ENCODE peak calls at places on chromosomes 7 and 10, in nine cellular contexts. N is heart right ventricle; B is Karpas-422; D is aorta; I is H1; J is effector memory CD4-positive, alpha-beta T cell; O is pancreas; X is uterus; E is caudate nucleus. Y is an unnamed sample.

GRCh38 chr7:114530074-114530611 is 115.5 kb downstream of the FOXP2 start:
- DNase-seq in N (no peak), B (no peak), D (no peak), I (no peak), J (no peak), O (no peak), X (no peak), E (no peak), Y (no peak)

GRCh38 chr10:123496336-123496735 is 169.8 kb upstream of the GPR26 start:
- DNase-seq in N (no peak), B (no peak), D (no peak), I (no peak), J (no peak), O (no peak), X (no peak), E (no peak), Y (no peak)

GRCh38 chr7:37320140-37320839 is 128.4 kb downstream of the ELMO1 start:
- DNase-seq in N (no peak), B (no peak), D (no peak), I (no peak), J (no peak), O (no peak), X (no peak), E (no peak), Y (no peak)

GRCh38 chr10:69973678-69974077 is 79.0 kb upstream of the MACROH2A2 start:
- DNase-seq in N (no peak), B (no peak), D (no peak), I (no peak), J (no peak), O (no peak), X (no peak), E (no peak), Y (no peak)

GRCh38 chr10:4717670-4718069 is 108.3 kb upstream of the AKR1E2 start:
- DNase-seq in N (no peak), B (no peak), D (no peak), I (no peak), J (no peak), O (no peak), X (no peak), E (no peak), Y (no peak)

GRCh38 chr10:3010327-3010726 is 57.0 kb upstream of the PFKP start:
- DNase-seq in N (no peak), B (no peak), D (no peak), I (no peak), J (no peak), O (no peak), X (no peak), E (no peak), Y (no peak)

GRCh38 chr7:30559566-30559965 is 35.1 kb upstream of the GARS1 start:
- DNase-seq in N (no peak), B (no peak), D (no peak), I (no peak), J (no peak), O (no peak), X (no peak), E (no peak), Y (no peak)

GRCh38 chr7:75050501-75050900 is 23.1 kb downstream of the RCC1L start:
- DNase-seq in N (no peak), B (no peak), D (no peak), I (no peak), J (no peak), O (no peak), X (no peak), E (no peak), Y (no peak)

GRCh38 chr10:24207781-24208611 is 942 bp upstream of the KIAA1217 start:
- DNase-seq in N (no peak), B (no peak), D (no peak), I (no peak), J (no peak), O (peak), X (no peak), E (no peak), Y (no peak)

GRCh38 chr10:71015674-71016073 is 127.3 kb upstream of the PCBD1 start:
- DNase-seq in N (no peak), B (no peak), D (no peak), I (no peak), J (no peak), O (no peak), X (no peak), E (no peak), Y (no peak)

GRCh38 chr10:113648478-113648877 is 15.4 kb downstream of the NRAP start:
- DNase-seq in N (no peak), B (no peak), D (no peak), I (no peak), J (no peak), O (no peak), X (no peak), E (no peak), Y (no peak)

GRCh38 chr7:108049962-108050361 is 47.0 kb upstream of the LAMB1 start:
- DNase-seq in N (no peak), B (no peak), D (no peak), I (no peak), J (no peak), O (no peak), X (no peak), E (no peak), Y (no peak)

GRCh38 chr10:93790454-93790853 is 32.7 kb downstream of the LGI1 start:
- DNase-seq in N (no peak), B (no peak), D (no peak), I (no peak), J (no peak), O (no peak), X (no peak), E (no peak), Y (no peak)

GRCh38 chr7:30472771-30473392 is 5.7 kb downstream of the NOD1 start:
- DNase-seq in N (no peak), B (no peak), D (no peak), I (no peak), J (no peak), O (no peak), X (no peak), E (no peak), Y (no peak)

GRCh38 chr10:129424978-129425377 is 42.1 kb upstream of the MGMT start:
- DNase-seq in N (no peak), B (no peak), D (no peak), I (no peak), J (no peak), O (peak), X (no peak), E (no peak), Y (no peak)

GRCh38 chr7:132161976-132162375 is 414.3 kb downstream of the PLXNA4 start:
- DNase-seq in N (no peak), B (no peak), D (no peak), I (no peak), J (no peak), O (no peak), X (no peak), E (no peak), Y (no peak)

GRCh38 chr10:75910032-75910431 is 478.6 kb downstream of the LRMDA start:
- DNase-seq in N (no peak), B (peak), D (no peak), I (no peak), J (no peak), O (no peak), X (no peak), E (no peak), Y (no peak)

GRCh38 chr7:96320437-96320836 is 1.5 kb downstream of the SLC25A13 start:
- DNase-seq in N (no peak), B (peak), D (no peak), I (no peak), J (no peak), O (no peak), X (no peak), E (no peak), Y (no peak)

GRCh38 chr7:115734643-115735042 is 295.9 kb downstream of the TFEC start:
- DNase-seq in N (no peak), B (no peak), D (no peak), I (no peak), J (no peak), O (no peak), X (no peak), E (no peak), Y (no peak)

GRCh38 chr7:47405921-47406765 is 175.8 kb downstream of the TNS3 start:
- DNase-seq in N (peak), B (no peak), D (no peak), I (no peak), J (no peak), O (peak), X (peak), E (no peak), Y (peak)

GRCh38 chr10:34834274-34834673 is 19.2 kb upstream of the PARD3 start:
- DNase-seq in N (no peak), B (no peak), D (no peak), I (no peak), J (no peak), O (no peak), X (no peak), E (no peak), Y (no peak)

GRCh38 chr7:17411922-17412321 is 113.5 kb downstream of the AHR start:
- DNase-seq in N (no peak), B (no peak), D (no peak), I (no peak), J (no peak), O (no peak), X (no peak), E (no peak), Y (no peak)

GRCh38 chr10:68668972-68669371 is 52.1 kb upstream of the CCAR1 start:
- DNase-seq in N (no peak), B (no peak), D (no peak), I (no peak), J (no peak), O (no peak), X (no peak), E (no peak), Y (no peak)

GRCh38 chr7:106153891-106154449 is 41.9 kb upstream of the SYPL1 start:
- DNase-seq in N (peak), B (peak), D (peak), I (peak), J (peak), O (peak), X (peak), E (peak), Y (peak)

GRCh38 chr7:64516451-64516850 is 46.4 kb downstream of the ZNF680 start:
- DNase-seq in N (no peak), B (no peak), D (no peak), I (no peak), J (no peak), O (no peak), X (no peak), E (no peak), Y (no peak)

GRCh38 chr10:33507662-33508425 is 173.4 kb upstream of the NRP1 start:
- DNase-seq in N (no peak), B (no peak), D (no peak), I (no peak), J (no peak), O (no peak), X (no peak), E (no peak), Y (no peak)

GRCh38 chr10:62264702-62265436 is 3.8 kb downstream of the RTKN2 start:
- DNase-seq in N (no peak), B (peak), D (no peak), I (peak), J (no peak), O (peak), X (no peak), E (no peak), Y (no peak)

GRCh38 chr7:105866124-105866801 is 10.1 kb downstream of the ATXN7L1 start:
- DNase-seq in N (no peak), B (no peak), D (no peak), I (no peak), J (no peak), O (no peak), X (no peak), E (no peak), Y (no peak)

GRCh38 chr7:91598791-91599190 is 281.7 kb downstream of the MTERF1 start:
- DNase-seq in N (no peak), B (no peak), D (no peak), I (no peak), J (no peak), O (no peak), X (no peak), E (no peak), Y (no peak)

DNA sequence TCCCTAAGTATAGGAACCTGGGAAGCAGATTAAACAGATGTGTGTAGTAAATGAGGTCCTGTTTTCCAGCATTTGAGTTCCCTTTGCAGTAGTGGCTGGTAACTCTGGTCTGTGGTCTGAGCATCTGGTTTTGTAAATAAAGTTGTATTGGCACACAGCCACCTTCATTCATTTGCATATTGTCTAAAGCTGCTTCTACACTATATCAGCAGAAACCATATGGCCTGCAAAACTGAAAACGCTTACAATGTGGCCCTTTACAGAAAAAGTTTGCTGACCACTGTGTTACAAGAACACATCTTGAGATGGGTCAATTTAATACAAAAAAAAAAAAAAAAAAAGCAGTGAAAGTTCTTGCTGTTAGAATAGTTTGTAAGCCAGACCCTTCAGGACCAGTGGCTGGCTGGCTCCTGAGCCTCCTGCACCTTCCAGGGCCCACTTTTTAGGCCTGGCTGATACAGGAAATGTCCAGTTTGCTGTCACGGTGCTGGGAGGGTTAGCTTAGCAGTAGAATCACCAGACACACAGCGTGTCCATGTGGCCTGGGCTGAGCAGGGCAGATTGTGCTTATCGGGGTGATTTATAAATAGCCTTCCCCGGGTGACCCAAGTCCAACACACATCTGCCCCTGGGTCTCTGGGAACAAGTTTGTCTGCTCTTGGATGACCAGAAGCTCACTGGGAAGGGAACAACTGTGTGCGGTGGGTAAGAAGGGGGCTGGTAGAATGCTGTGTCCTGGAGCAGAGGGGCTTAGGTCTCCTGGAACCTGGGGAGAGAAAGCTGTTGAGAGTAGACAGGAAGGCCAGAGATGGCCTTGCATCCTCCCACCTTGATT is 1.4 kb downstream of the C10orf71 start:
- DNase-seq in N (peak), B (no peak), D (no peak), I (no peak), J (no peak), O (no peak), X (no peak), E (no peak), Y (no peak)
- H3K27ac ChIP-seq in N (peak), B (no peak), D (no peak), I (no peak), J (no peak), O (no peak), X (no peak), E (no peak), Y (peak)

DNA sequence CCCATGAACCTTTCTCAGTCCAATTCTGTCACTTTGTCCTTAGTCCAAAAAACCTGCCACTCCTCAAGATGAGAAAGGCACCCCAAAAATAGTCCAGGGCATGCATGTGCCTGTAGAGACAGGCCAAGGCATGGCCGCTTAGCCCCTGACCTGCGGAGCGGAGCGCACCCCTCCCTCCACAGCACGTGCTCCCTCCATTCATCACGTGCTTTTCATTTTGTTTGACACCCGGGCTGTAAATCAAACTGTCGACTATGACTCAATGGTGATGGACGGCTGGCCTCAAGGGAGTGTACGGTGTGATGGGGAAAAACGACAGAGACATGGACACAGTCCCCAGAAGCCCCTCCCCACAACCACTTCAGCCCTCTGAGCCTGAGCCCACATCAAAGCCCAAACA is 90.6 kb downstream of the ZRANB1 start:
- DNase-seq in N (no peak), B (no peak), D (peak), I (no peak), J (no peak), O (no peak), X (no peak), E (no peak), Y (peak)
- H3K27ac ChIP-seq in N (no peak), B (no peak), D (no peak), I (no peak), J (no peak), O (no peak), X (no peak), E (no peak), Y (no peak)

DNA sequence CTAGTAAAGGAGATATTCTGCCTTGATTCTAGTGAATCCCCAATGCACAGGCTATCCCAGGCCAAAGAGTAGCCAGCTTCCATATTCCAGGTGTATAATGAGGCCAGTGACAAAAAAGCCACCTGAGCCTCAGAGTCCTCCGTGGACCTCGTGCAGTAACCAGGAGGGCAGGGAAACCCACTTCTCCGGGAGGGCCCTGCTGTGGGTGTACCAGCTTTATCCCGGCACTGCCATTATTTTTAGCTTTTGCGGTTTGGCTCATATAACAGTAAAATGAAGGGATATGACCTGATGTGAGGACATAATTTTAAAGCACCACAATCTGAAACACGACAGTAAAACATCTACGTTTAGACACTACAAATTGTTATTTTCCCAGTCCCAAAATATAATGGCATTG is 109.0 kb downstream of the SVIL start:
- DNase-seq in N (no peak), B (no peak), D (no peak), I (no peak), J (no peak), O (no peak), X (no peak), E (no peak), Y (no peak)
- H3K27ac ChIP-seq in N (no peak), B (no peak), D (peak), I (no peak), J (no peak), O (no peak), X (no peak), E (no peak), Y (peak)

DNA sequence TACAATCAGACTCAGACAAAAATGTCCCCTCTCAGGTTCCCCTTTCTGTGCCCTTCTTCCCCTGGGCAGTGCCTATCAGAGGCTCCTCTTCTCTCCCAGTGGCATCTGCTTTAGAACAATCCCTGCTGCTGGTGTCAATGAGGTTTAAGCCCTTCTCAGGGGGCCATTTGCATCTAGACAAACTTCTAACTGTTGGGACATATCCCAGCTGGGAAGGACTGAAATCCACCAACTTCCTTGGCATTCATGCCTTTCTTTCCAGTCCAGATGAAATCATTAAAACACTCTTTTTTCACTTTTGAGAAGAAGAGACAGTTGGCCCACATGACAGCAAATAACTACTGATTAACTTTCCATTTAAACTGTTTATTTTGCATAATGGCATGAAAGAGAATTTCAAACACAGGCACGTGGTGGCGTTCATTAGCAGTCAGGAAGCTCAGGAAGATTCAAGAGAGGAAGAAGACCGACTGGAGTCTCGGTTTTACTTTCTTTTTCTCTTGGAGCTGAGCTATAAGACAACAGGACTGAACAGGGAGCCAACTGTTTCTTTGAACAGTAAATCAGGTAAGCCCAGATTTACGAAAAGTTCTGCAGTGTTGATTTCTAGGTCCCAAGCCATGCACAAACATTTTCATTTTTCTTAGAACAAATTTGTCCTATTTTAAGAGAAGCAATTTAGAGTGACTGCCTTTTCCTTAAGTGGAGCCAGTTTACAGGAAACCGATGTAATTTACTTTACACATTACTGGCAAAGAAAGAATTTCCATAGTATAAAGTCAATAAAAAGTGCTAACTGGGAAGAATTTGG is at the start of gene GIMAP2:
- DNase-seq in N (no peak), B (peak), D (no peak), I (no peak), J (no peak), O (no peak), X (no peak), E (no peak), Y (no peak)
- H3K27ac ChIP-seq in N (peak), B (no peak), D (no peak), I (no peak), J (peak), O (peak), X (peak), E (peak), Y (peak)

GRCh38 chr10:96344178-96344577 is 14.6 kb downstream of the OPALIN start:
- DNase-seq in N (no peak), B (no peak), D (no peak), I (no peak), J (no peak), O (no peak), X (no peak), E (no peak), Y (no peak)
- H3K27ac ChIP-seq in N (no peak), B (no peak), D (no peak), I (no peak), J (no peak), O (no peak), X (no peak), E (no peak), Y (no peak)

DNA sequence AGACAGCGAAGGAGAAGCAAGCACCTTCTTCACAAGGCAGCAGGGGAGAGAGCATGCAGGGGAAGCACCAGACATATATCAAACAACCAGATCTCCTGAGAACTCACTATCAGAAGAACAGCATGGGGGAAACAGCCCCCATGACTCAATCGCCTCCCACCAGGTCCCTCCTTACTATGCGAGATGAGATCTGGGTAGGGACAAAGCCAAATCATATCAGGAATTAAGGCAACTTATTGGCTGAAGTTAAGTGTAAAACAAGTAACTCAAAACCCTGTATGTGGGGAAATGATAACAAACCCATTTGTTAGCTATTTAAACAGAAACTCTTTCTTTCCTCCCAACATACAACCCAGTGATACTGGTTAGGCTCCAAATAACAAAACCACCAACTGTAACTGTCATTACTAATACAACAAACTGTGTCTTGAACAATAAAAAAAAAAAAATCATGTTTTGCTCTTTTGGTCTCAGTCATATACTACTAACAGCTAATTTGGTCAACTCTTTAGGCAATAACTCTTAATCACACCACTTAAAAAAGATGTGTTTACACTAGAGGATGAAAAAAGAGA is 57.8 kb downstream of the MINDY3 start:
- DNase-seq in N (no peak), B (no peak), D (no peak), I (no peak), J (no peak), O (no peak), X (no peak), E (no peak), Y (no peak)
- H3K27ac ChIP-seq in N (no peak), B (no peak), D (no peak), I (no peak), J (no peak), O (no peak), X (no peak), E (no peak), Y (no peak)

DNA sequence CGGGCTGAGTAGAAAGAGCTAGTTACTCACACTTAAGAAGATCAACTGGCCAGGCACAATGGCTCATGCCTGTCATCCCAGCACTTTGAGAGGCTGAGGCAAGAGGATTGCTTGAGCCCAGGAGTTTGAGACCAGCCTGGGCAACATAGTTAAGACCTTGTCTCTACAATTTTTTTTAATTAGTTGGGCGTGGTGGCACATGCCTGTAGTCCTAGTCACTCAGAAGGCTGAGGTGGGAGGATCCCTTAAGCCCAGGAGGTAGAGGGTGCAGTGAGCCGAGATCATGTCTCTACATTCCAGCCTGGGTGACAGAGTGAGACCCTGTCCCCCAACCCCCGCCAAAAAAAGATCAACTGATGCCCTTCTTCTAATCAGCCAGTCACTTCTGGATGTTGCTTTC is 74.6 kb upstream of the ATP6V0A4 start:
- DNase-seq in N (no peak), B (no peak), D (no peak), I (no peak), J (no peak), O (no peak), X (no peak), E (no peak), Y (no peak)
- H3K27ac ChIP-seq in N (no peak), B (no peak), D (no peak), I (no peak), J (no peak), O (no peak), X (no peak), E (no peak), Y (no peak)